ENCODE peak calls at places on chromosomes 1 and 21, in four cellular contexts. G, Q, P and A are unnamed samples.

GRCh38 chr1:168918860-168919741 is 187.4 kb upstream of the ATP1B1 start:
- DNase-seq in G (no peak), Q (no peak), P (no peak), A (no peak)

GRCh38 chr1:218401896-218402770 is 57.0 kb downstream of the TGFB2 start:
- DNase-seq in G (no peak), Q (no peak), P (no peak), A (no peak)

GRCh38 chr1:56788588-56788987 is 30.6 kb downstream of the FYB2 start:
- DNase-seq in G (no peak), Q (no peak), P (no peak), A (no peak)

GRCh38 chr21:18252686-18253085 is 8.1 kb downstream of the CHODL start:
- DNase-seq in G (no peak), Q (no peak), P (no peak), A (no peak)

GRCh38 chr1:15975358-15975804 is 520 bp downstream of the ZBTB17 start:
- DNase-seq in G (peak), Q (peak), P (peak), A (no peak)

GRCh38 chr21:17497345-17497744 is 15.5 kb upstream of the CXADR start:
- DNase-seq in G (no peak), Q (no peak), P (no peak), A (no peak)

GRCh38 chr1:71521655-71522264 is 440.9 kb upstream of the ZRANB2 start:
- DNase-seq in G (peak), Q (no peak), P (peak), A (no peak)

GRCh38 chr1:29033829-29034466 is 89.8 kb downstream of the TMEM200B start:
- DNase-seq in G (peak), Q (no peak), P (no peak), A (no peak)

GRCh38 chr1:152497273-152497672 is 13.3 kb upstream of the LCE5A start:
- DNase-seq in G (peak), Q (no peak), P (no peak), A (no peak)

DNA sequence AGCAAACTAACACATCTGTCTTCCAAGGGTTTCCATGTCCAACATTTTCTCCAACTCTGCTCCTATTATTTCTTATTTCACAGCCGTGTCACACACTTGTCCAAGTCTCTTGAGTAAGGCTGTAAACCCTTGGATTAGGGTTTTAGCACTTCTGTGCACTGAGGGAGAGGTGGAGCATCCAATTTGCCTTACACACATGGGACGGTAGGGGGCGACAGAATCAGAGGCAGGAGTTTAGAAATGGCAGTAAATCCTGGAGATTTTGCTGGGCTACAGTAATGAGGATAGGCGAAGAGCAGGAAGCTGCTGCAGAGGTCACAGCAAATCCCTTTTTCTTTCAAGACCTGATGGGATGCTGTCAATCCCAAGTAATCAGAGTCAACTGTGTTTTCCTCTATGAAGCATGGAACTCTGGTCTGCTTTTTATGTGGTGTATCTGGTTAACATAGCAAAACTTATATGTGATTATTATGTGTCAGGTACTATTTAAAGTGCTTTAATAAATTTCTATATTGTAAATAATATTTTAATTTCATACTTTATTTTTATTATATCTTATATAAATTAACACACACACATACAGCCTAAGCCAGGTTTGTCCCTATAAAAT is 15.4 kb upstream of the LCE5A start:
- DNase-seq in G (peak), Q (no peak), P (no peak), A (no peak)
- TF ChIP-seq CTCF in G (peak), Q (peak), P (no peak), A (peak)

GRCh38 chr21:44443891-44444285 is 11.4 kb upstream of the LRRC3 start:
- DNase-seq in G (no peak), Q (no peak), P (no peak), A (no peak)
- H3K27ac ChIP-seq in G (no peak), Q (no peak), P (no peak), A (no peak)

GRCh38 chr1:13786541-13786940 is 86.6 kb downstream of the PRDM2 start:
- DNase-seq in G (no peak), Q (no peak), P (no peak), A (no peak)

GRCh38 chr1:13792429-13792828 is 92.4 kb downstream of the PRDM2 start:
- DNase-seq in G (no peak), Q (no peak), P (no peak), A (no peak)

GRCh38 chr1:13790290-13791035 is 90.5 kb downstream of the PRDM2 start:
- DNase-seq in G (no peak), Q (no peak), P (no peak), A (no peak)

GRCh38 chr1:13784971-13785370 is 85.0 kb downstream of the PRDM2 start:
- DNase-seq in G (no peak), Q (no peak), P (no peak), A (no peak)

DNA sequence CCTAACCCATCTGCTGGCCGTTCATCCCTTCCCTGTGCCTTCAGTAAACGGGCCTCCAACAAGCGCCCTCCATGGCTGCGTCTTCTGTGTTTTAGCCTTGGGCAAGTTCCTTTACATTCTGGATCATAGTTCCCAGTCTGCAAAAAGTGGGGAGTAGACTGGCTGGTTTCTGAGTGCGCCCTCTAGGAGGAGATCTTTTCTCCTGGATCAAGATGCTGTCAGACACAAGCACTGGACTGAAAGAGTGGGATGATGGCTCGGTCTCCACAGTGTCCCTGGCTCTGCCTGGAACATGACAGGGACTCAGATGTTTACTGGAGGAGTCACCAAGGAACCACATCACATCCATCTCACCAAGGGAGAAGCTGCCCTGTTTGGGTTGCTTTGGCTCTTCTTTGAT is 88.8 kb downstream of the PRDM2 start:
- DNase-seq in G (no peak), Q (no peak), P (no peak), A (no peak)
- TF ChIP-seq CTCF in G (no peak), Q (peak), P (no peak), A (no peak)

GRCh38 chr1:205316179-205316578 is 5.4 kb downstream of the NUAK2 start:
- DNase-seq in G (no peak), Q (no peak), P (no peak), A (no peak)
- H3K27ac ChIP-seq in G (no peak), Q (no peak), P (peak), A (peak)

GRCh38 chr1:96842215-96842614 is 120.6 kb downstream of the PTBP2 start:
- DNase-seq in G (no peak), Q (no peak), P (no peak), A (no peak)
- TF ChIP-seq CTCF in G (no peak), Q (peak), P (no peak), A (no peak)

GRCh38 chr1:10379676-10380075 is 19.2 kb upstream of the PGD start:
- DNase-seq in G (no peak), Q (no peak), P (no peak), A (no peak)

GRCh38 chr1:10378071-10378841 is 20.6 kb upstream of the PGD start:
- DNase-seq in G (peak), Q (no peak), P (peak), A (no peak)

GRCh38 chr1:10379101-10379620 is 19.7 kb upstream of the PGD start:
- DNase-seq in G (no peak), Q (no peak), P (no peak), A (no peak)

GRCh38 chr1:10383630-10384029 is 15.2 kb upstream of the PGD start:
- DNase-seq in G (no peak), Q (no peak), P (no peak), A (no peak)

GRCh38 chr1:10380594-10381275 is 18.1 kb upstream of the PGD start:
- DNase-seq in G (no peak), Q (no peak), P (peak), A (no peak)
- H3K27ac ChIP-seq in G (no peak), Q (no peak), P (peak), A (no peak)

GRCh38 chr1:47569261-47569660 is 131.4 kb downstream of the FOXD2 start:
- DNase-seq in G (no peak), Q (no peak), P (no peak), A (no peak)

GRCh38 chr1:47568763-47569162 is 130.9 kb downstream of the FOXD2 start:
- DNase-seq in G (no peak), Q (no peak), P (peak), A (no peak)

GRCh38 chr1:47571952-47572351 is 134.1 kb downstream of the FOXD2 start:
- DNase-seq in G (no peak), Q (no peak), P (no peak), A (no peak)

GRCh38 chr1:47571161-47571560 is 133.3 kb downstream of the FOXD2 start:
- DNase-seq in G (no peak), Q (no peak), P (no peak), A (no peak)

DNA sequence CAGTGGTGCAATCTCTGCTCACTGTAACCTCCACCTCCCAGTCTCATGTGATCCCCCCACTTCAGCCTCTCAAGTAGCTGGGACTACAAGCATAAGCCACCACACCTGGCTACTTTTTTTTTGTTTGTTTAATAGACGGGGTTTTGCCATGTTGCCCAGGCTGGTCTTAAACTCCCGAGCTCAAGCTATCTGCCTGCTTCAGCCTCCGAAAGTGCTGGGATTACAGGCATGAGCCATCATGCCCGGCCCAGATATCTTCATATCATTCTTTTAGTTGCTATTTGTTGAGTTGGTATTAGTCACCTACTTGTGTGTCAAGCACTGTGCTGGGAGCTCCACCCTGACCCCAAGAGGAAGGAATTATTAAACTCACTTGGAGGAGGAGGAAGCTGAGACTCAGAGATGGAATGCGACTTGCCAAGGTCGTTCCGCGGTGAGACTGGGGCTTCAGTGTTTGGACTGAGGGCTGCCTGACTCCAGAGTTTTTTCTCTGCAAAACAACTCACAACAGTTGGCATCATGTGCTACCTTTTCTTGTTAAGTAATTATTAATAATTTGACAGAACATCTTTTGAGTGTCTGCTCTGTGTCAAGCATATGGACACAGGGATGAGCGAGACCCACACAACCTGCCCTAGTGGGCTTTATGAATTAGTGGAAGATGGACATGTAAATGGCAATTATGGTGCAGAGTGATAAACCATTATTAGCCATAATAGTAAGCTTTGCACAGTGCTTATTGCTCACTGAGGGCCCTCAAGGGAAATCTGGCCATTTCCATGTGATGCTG is 132.0 kb downstream of the FOXD2 start:
- DNase-seq in G (no peak), Q (no peak), P (no peak), A (no peak)
- TF ChIP-seq CTCF in G (no peak), Q (peak), P (no peak), A (peak)